ENCODE peak calls at places on chromosomes 3 and 15, in ten cellular contexts. One of them, this sample, is unnamed. For H3K4me1, the result is how much of the 10 kb centered on the place peaks cover.

GRCh38 chr15:67085818-67086649 is 20.6 kb downstream of the SMAD3 start:
- DNase-seq in PC-3: no peak
- DNase-seq in pancreas: no peak
- DNase-seq in fibroblast of lung: peak
- DNase-seq in foreskin keratinocyte: no peak
- DNase-seq in body of pancreas: no peak
- DNase-seq in esophagus muscularis mucosa: no peak
- DNase-seq in psoas muscle: no peak
- DNase-seq in A673: no peak
- DNase-seq in IMR-90: peak
- DNase-seq in this sample: no peak

GRCh38 chr3:161637559-161637958 is 141.0 kb downstream of the OTOL1 start:
- DNase-seq in fibroblast of lung: no peak
- DNase-seq in IMR-90: no peak
- DNase-seq in A673: no peak
- DNase-seq in psoas muscle: no peak
- DNase-seq in pancreas: no peak
- DNase-seq in body of pancreas: no peak
- DNase-seq in foreskin keratinocyte: no peak
- DNase-seq in PC-3: no peak
- DNase-seq in esophagus muscularis mucosa: no peak
- DNase-seq in this sample: no peak

GRCh38 chr3:107543666-107544065 is 20.9 kb downstream of the BBX start:
- DNase-seq in IMR-90: no peak
- DNase-seq in foreskin keratinocyte: no peak
- DNase-seq in body of pancreas: no peak
- DNase-seq in PC-3: peak
- DNase-seq in psoas muscle: no peak
- DNase-seq in esophagus muscularis mucosa: no peak
- DNase-seq in pancreas: no peak
- DNase-seq in fibroblast of lung: peak
- DNase-seq in A673: peak
- DNase-seq in this sample: no peak

GRCh38 chr3:55476515-55476914 is 10.6 kb downstream of the WNT5A start:
- DNase-seq in fibroblast of lung: peak
- DNase-seq in A673: no peak
- DNase-seq in psoas muscle: no peak
- DNase-seq in esophagus muscularis mucosa: no peak
- DNase-seq in pancreas: no peak
- DNase-seq in body of pancreas: no peak
- DNase-seq in IMR-90: peak
- DNase-seq in PC-3: peak
- DNase-seq in foreskin keratinocyte: peak
- DNase-seq in this sample: no peak

GRCh38 chr15:27359586-27359985 is 388.6 kb downstream of the GABRG3 start:
- DNase-seq in A673: no peak
- DNase-seq in pancreas: no peak
- DNase-seq in foreskin keratinocyte: no peak
- DNase-seq in PC-3: no peak
- DNase-seq in esophagus muscularis mucosa: no peak
- DNase-seq in body of pancreas: no peak
- DNase-seq in IMR-90: no peak
- DNase-seq in fibroblast of lung: no peak
- DNase-seq in psoas muscle: no peak
- DNase-seq in this sample: no peak

GRCh38 chr3:102827386-102827785 is 392.6 kb downstream of the ZPLD1 start:
- DNase-seq in pancreas: no peak
- DNase-seq in PC-3: no peak
- DNase-seq in IMR-90: no peak
- DNase-seq in fibroblast of lung: no peak
- DNase-seq in esophagus muscularis mucosa: no peak
- DNase-seq in A673: peak
- DNase-seq in body of pancreas: no peak
- DNase-seq in foreskin keratinocyte: no peak
- DNase-seq in psoas muscle: no peak
- DNase-seq in this sample: no peak

GRCh38 chr3:197205265-197205664 is 93.1 kb downstream of the DLG1 start:
- DNase-seq in foreskin keratinocyte: no peak
- DNase-seq in esophagus muscularis mucosa: no peak
- DNase-seq in psoas muscle: no peak
- DNase-seq in body of pancreas: no peak
- DNase-seq in PC-3: no peak
- DNase-seq in fibroblast of lung: no peak
- DNase-seq in A673: no peak
- DNase-seq in IMR-90: no peak
- DNase-seq in pancreas: no peak
- DNase-seq in this sample: no peak

GRCh38 chr3:113454625-113455024 is 13.3 kb upstream of the CFAP44 start:
- DNase-seq in esophagus muscularis mucosa: no peak
- DNase-seq in pancreas: no peak
- DNase-seq in IMR-90: no peak
- DNase-seq in fibroblast of lung: no peak
- DNase-seq in psoas muscle: no peak
- DNase-seq in foreskin keratinocyte: no peak
- DNase-seq in PC-3: no peak
- DNase-seq in body of pancreas: no peak
- DNase-seq in A673: no peak
- DNase-seq in this sample: no peak

GRCh38 chr15:78626611-78627010 is 5.8 kb upstream of the CHRNA3 start:
- DNase-seq in psoas muscle: no peak
- DNase-seq in esophagus muscularis mucosa: no peak
- DNase-seq in A673: no peak
- DNase-seq in body of pancreas: no peak
- DNase-seq in PC-3: no peak
- DNase-seq in fibroblast of lung: no peak
- DNase-seq in foreskin keratinocyte: no peak
- DNase-seq in IMR-90: no peak
- DNase-seq in pancreas: no peak
- DNase-seq in this sample: no peak

GRCh38 chr3:13017361-13018038 is 55.7 kb downstream of the IQSEC1 start:
- DNase-seq in foreskin keratinocyte: no peak
- DNase-seq in psoas muscle: no peak
- DNase-seq in fibroblast of lung: no peak
- DNase-seq in IMR-90: no peak
- DNase-seq in esophagus muscularis mucosa: no peak
- DNase-seq in body of pancreas: no peak
- DNase-seq in A673: no peak
- DNase-seq in PC-3: no peak
- DNase-seq in pancreas: no peak
- DNase-seq in this sample: no peak

GRCh38 chr3:50158747-50159146 is 3.6 kb downstream of the SEMA3F start:
- DNase-seq in body of pancreas: no peak
- DNase-seq in foreskin keratinocyte: no peak
- DNase-seq in pancreas: no peak
- DNase-seq in psoas muscle: no peak
- DNase-seq in fibroblast of lung: no peak
- DNase-seq in IMR-90: no peak
- DNase-seq in A673: no peak
- DNase-seq in esophagus muscularis mucosa: no peak
- DNase-seq in PC-3: no peak
- DNase-seq in this sample: no peak

GRCh38 chr3:50157821-50158556 is 2.9 kb downstream of the SEMA3F start:
- DNase-seq in PC-3: no peak
- DNase-seq in foreskin keratinocyte: peak
- DNase-seq in body of pancreas: no peak
- DNase-seq in fibroblast of lung: peak
- DNase-seq in pancreas: no peak
- DNase-seq in psoas muscle: no peak
- DNase-seq in esophagus muscularis mucosa: no peak
- DNase-seq in A673: no peak
- DNase-seq in IMR-90: peak
- DNase-seq in this sample: no peak

GRCh38 chr3:50162034-50162883 is 7.1 kb downstream of the SEMA3F start:
- DNase-seq in body of pancreas: no peak
- DNase-seq in esophagus muscularis mucosa: no peak
- DNase-seq in A673: no peak
- DNase-seq in PC-3: no peak
- DNase-seq in foreskin keratinocyte: no peak
- DNase-seq in IMR-90: no peak
- DNase-seq in psoas muscle: no peak
- DNase-seq in pancreas: no peak
- DNase-seq in fibroblast of lung: no peak
- DNase-seq in this sample: no peak

GRCh38 chr3:50161320-50161719 is 6.2 kb downstream of the SEMA3F start:
- DNase-seq in PC-3: peak
- DNase-seq in psoas muscle: no peak
- DNase-seq in fibroblast of lung: no peak
- DNase-seq in foreskin keratinocyte: peak
- DNase-seq in pancreas: no peak
- DNase-seq in A673: no peak
- DNase-seq in body of pancreas: no peak
- DNase-seq in IMR-90: no peak
- DNase-seq in esophagus muscularis mucosa: no peak
- DNase-seq in this sample: no peak

DNA sequence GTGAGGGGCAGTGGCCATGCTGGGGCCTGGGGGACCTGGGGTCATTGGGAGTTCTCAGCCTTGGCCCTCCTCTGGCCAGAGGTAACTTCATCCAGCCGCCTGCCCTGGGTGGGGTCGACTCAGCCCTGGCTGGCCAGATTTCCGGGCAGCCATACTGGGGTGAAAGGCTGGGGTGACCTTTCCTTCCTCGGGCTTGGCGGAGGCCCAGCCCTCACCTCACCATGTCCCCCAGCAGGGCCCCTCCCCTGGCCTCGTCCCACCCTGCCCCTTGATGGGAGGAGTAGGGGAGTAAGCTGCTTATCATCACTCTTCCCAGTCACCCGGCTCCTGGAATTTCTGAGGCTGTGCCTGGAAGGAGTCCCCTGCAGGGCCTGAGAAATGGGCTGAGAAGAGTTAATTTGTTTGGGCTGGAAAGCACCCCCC is 5.4 kb downstream of the SEMA3F start:
- DNase-seq in pancreas: no peak
- DNase-seq in foreskin keratinocyte: no peak
- DNase-seq in fibroblast of lung: no peak
- DNase-seq in esophagus muscularis mucosa: no peak
- DNase-seq in PC-3: no peak
- DNase-seq in body of pancreas: no peak
- DNase-seq in A673: no peak
- DNase-seq in IMR-90: no peak
- DNase-seq in psoas muscle: no peak
- DNase-seq in this sample: no peak
- H3K4me1 ChIP-seq in pancreas: under half
- H3K4me1 ChIP-seq in foreskin keratinocyte: half or more
- H3K4me1 ChIP-seq in fibroblast of lung: under half
- H3K4me1 ChIP-seq in esophagus muscularis mucosa: half or more
- H3K4me1 ChIP-seq in PC-3: half or more
- H3K4me1 ChIP-seq in body of pancreas: under half
- H3K4me1 ChIP-seq in A673: under half
- H3K4me1 ChIP-seq in IMR-90: under half
- H3K4me1 ChIP-seq in psoas muscle: under half
- H3K4me1 ChIP-seq in this sample: under half

DNA sequence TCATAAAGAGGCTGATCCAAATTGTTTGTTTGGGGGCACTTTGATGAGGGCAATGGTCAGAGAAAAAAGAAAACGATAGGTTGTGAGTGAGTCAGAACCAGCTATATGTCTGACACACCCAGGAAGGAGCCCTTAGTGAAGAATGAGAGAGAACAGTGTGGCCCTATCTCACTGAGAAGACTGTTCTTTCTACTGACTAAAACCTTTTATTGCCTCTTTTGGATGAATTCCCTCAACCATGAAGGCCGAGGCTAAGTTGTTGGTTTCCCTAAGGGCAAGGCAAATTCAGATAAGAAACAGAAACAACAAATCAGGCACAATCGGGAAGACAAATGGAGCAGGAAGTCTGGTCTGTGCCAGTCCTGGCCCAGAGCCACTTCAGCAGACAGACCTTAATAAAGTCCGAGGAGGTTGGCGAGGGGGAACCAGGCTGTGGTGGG is 82.8 kb downstream of the TGFBR2 start:
- DNase-seq in PC-3: peak
- DNase-seq in esophagus muscularis mucosa: no peak
- DNase-seq in fibroblast of lung: peak
- DNase-seq in pancreas: peak
- DNase-seq in body of pancreas: peak
- DNase-seq in foreskin keratinocyte: peak
- DNase-seq in A673: peak
- DNase-seq in IMR-90: peak
- DNase-seq in psoas muscle: no peak
- DNase-seq in this sample: peak
- H3K4me1 ChIP-seq in PC-3: half or more
- H3K4me1 ChIP-seq in esophagus muscularis mucosa: half or more
- H3K4me1 ChIP-seq in fibroblast of lung: under half
- H3K4me1 ChIP-seq in pancreas: under half
- H3K4me1 ChIP-seq in body of pancreas: under half
- H3K4me1 ChIP-seq in foreskin keratinocyte: under half
- H3K4me1 ChIP-seq in A673: half or more
- H3K4me1 ChIP-seq in IMR-90: under half
- H3K4me1 ChIP-seq in psoas muscle: under half
- H3K4me1 ChIP-seq in this sample: under half

GRCh38 chr3:127820871-127821853 is 1.2 kb downstream of the MGLL start:
- DNase-seq in PC-3: peak
- DNase-seq in esophagus muscularis mucosa: no peak
- DNase-seq in IMR-90: peak
- DNase-seq in foreskin keratinocyte: no peak
- DNase-seq in fibroblast of lung: peak
- DNase-seq in A673: no peak
- DNase-seq in body of pancreas: no peak
- DNase-seq in pancreas: no peak
- DNase-seq in psoas muscle: peak
- DNase-seq in this sample: no peak
- H3K4me1 ChIP-seq in PC-3: half or more
- H3K4me1 ChIP-seq in esophagus muscularis mucosa: half or more
- H3K4me1 ChIP-seq in IMR-90: under half
- H3K4me1 ChIP-seq in foreskin keratinocyte: under half
- H3K4me1 ChIP-seq in fibroblast of lung: under half
- H3K4me1 ChIP-seq in A673: under half
- H3K4me1 ChIP-seq in body of pancreas: under half
- H3K4me1 ChIP-seq in pancreas: under half
- H3K4me1 ChIP-seq in psoas muscle: under half
- H3K4me1 ChIP-seq in this sample: under half

DNA sequence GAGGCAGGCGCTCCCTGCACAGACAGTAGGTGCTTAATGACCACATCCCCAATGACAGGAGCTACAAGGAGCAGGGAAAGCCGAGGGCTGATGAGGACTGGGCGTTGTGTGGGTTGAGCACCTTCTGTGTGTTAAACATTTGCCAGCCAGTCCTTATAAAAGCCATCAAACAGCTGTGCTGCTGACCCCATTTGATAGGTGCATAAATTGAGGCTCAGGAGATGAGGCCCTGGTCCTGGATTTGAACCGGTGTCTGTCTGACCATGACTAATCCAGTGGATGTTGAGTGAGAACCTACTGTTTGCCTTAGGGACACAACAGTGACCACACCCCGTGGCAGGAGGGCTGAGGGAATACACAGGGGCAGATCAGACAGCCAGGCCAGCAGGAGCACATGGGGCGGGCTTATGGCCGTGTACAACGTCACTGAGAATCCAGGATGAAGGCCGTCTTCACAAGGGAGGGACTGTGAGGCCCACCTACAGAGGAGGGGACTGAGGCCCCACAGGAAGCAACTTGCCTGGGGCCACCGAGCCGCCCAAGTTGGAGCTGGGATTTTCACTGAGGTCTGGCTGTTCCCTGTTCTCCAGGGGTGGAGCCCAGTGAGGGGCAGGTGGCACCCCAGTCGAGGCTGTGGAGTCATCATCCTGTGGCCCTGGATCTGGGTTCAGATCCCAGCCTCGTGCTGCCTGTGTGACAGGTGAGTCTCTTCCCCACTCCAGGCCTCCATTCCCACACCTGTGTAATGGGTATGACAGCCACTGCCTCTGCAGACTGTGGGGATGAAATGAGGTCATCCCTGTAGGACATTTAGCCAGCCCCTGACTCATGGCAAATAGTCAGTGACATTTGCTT is 6.1 kb upstream of the PLXND1 start:
- DNase-seq in esophagus muscularis mucosa: no peak
- DNase-seq in psoas muscle: peak
- DNase-seq in fibroblast of lung: peak
- DNase-seq in foreskin keratinocyte: no peak
- DNase-seq in pancreas: no peak
- DNase-seq in IMR-90: peak
- DNase-seq in PC-3: peak
- DNase-seq in body of pancreas: no peak
- DNase-seq in A673: no peak
- DNase-seq in this sample: no peak
- H3K4me1 ChIP-seq in esophagus muscularis mucosa: half or more
- H3K4me1 ChIP-seq in psoas muscle: under half
- H3K4me1 ChIP-seq in fibroblast of lung: under half
- H3K4me1 ChIP-seq in foreskin keratinocyte: under half
- H3K4me1 ChIP-seq in pancreas: under half
- H3K4me1 ChIP-seq in IMR-90: under half
- H3K4me1 ChIP-seq in PC-3: under half
- H3K4me1 ChIP-seq in body of pancreas: under half
- H3K4me1 ChIP-seq in A673: under half
- H3K4me1 ChIP-seq in this sample: under half